ENCODE peak calls at places on chromosomes 6 and 20, in ten cellular contexts. X is dorsolateral prefrontal cortex, D is stomach, C is body of pancreas, K is pancreas, P is left ventricle myocardium inferior, Y is lower lobe of right lung, I is A549, W is heart left ventricle, U is left lung. Q is an unnamed sample.

GRCh38 chr6:134464690-134465411 is 146.9 kb upstream of the SGK1 start:
- DNase-seq in X (no peak), D (no peak), C (no peak), K (no peak), P (no peak), Y (no peak), I (peak; percentile 15), W (no peak), U (no peak), Q (peak; percentile 63)

GRCh38 chr6:2841264-2842138 is at the start of gene SERPINB1:
- DNase-seq in X (peak; percentile 53), D (peak; percentile 94), C (peak; percentile 95), K (peak; percentile 91), P (peak; percentile 91), Y (peak; percentile 98), I (peak; percentile 47), W (peak; percentile 95), U (peak; percentile 100), Q (peak; percentile 72)

GRCh38 chr6:149925253-149925973 is 2.5 kb upstream of the RAET1G start:
- DNase-seq in X (no peak), D (no peak), C (no peak), K (peak; percentile 31), P (no peak), Y (peak; percentile 61), I (no peak), W (no peak), U (no peak), Q (no peak)

GRCh38 chr6:63380265-63380664 is 60.5 kb upstream of the LGSN start:
- DNase-seq in X (no peak), D (no peak), C (no peak), K (no peak), P (no peak), Y (no peak), I (no peak), W (no peak), U (no peak), Q (no peak)

GRCh38 chr6:41531591-41532582 is 14.3 kb upstream of the FOXP4 start:
- DNase-seq in X (no peak), D (no peak), C (peak; percentile 25), K (no peak), P (no peak), Y (no peak), I (no peak), W (no peak), U (no peak), Q (no peak)

GRCh38 chr6:13303668-13304017 is 24.7 kb downstream of the TBC1D7 start:
- DNase-seq in X (no peak), D (peak; percentile 69), C (peak; percentile 68), K (no peak), P (peak; percentile 83), Y (peak; percentile 84), I (no peak), W (peak; percentile 87), U (no peak), Q (no peak)

GRCh38 chr20:13234961-13235360 is 13.9 kb downstream of the ISM1 start:
- DNase-seq in X (no peak), D (no peak), C (no peak), K (no peak), P (no peak), Y (no peak), I (no peak), W (no peak), U (no peak), Q (no peak)

GRCh38 chr20:63457737-63458136 is 14.7 kb downstream of the KCNQ2 start:
- DNase-seq in X (peak; percentile 51), D (peak; percentile 31), C (peak; percentile 49), K (no peak), P (peak; percentile 55), Y (no peak), I (peak; percentile 58), W (peak; percentile 78), U (no peak), Q (peak; percentile 98)

GRCh38 chr6:159788757-159789376 is 535 bp downstream of the TCP1 start:
- DNase-seq in X (no peak), D (peak; percentile 59), C (peak; percentile 57), K (peak; percentile 42), P (peak; percentile 25), Y (peak; percentile 63), I (peak; percentile 15), W (peak; percentile 73), U (peak; percentile 89), Q (peak; percentile 46)

GRCh38 chr6:33694977-33695376 is 16.5 kb downstream of the UQCC2 start:
- DNase-seq in X (no peak), D (no peak), C (no peak), K (no peak), P (no peak), Y (no peak), I (no peak), W (no peak), U (no peak), Q (no peak)
- H3K27ac ChIP-seq in X (peak overlapping the region; percentile 45), D (peak overlapping the region; percentile 19), C (peak overlapping the region; percentile 7), K (no peak overlapping the region), P (peak overlapping the region; percentile 90), Y (peak overlapping the region; percentile 57), I (no peak overlapping the region), W (peak overlapping the region; percentile 80), U (no peak overlapping the region), Q (peak overlapping the region; percentile 96)

GRCh38 chr20:9617062-9617461 is 102.7 kb downstream of the LAMP5 start:
- DNase-seq in X (peak; percentile 49), D (peak; percentile 81), C (peak; percentile 79), K (peak; percentile 69), P (peak; percentile 36), Y (peak; percentile 68), I (peak; percentile 65), W (no peak), U (peak; percentile 23), Q (peak; percentile 46)

GRCh38 chr20:9616455-9616805 is 102.0 kb downstream of the LAMP5 start:
- DNase-seq in X (no peak), D (no peak), C (no peak), K (no peak), P (no peak), Y (no peak), I (no peak), W (no peak), U (no peak), Q (no peak)

GRCh38 chr20:9615766-9616454 is 101.5 kb downstream of the LAMP5 start:
- DNase-seq in X (no peak), D (no peak), C (no peak), K (no peak), P (no peak), Y (no peak), I (no peak), W (no peak), U (peak; percentile 40), Q (no peak)

GRCh38 chr20:9615118-9615517 is 100.7 kb downstream of the LAMP5 start:
- DNase-seq in X (no peak), D (no peak), C (no peak), K (no peak), P (no peak), Y (no peak), I (no peak), W (no peak), U (no peak), Q (no peak)

DNA sequence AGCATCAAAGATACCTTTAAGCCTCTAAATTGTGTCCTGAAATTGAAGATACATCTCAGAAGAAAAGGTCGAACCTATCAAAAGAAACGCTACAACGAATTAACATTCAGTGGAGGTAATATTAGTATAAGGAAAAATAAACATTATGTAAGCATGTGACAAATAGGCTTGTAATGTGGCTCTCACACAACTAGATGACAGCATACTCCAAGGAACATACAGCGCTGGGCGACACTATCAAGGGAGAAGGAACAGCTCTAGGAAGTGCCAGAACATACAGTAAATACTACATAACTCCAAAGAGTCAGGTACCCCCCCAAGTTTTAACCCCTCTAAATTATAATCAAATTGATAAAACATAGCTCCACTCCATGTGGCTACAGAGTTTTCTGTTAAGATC is 103.5 kb downstream of the LAMP5 start:
- DNase-seq in X (no peak), D (peak; percentile 58), C (peak; percentile 77), K (peak; percentile 57), P (no peak), Y (no peak), I (peak; percentile 69), W (no peak), U (no peak), Q (peak; percentile 36)
- TF ChIP-seq CTCF in X (peak; percentile 59), D (peak; percentile 29), C (peak; percentile 95), K (peak; percentile 43), P (peak; percentile 13), Y (peak; percentile 43), I (peak; percentile 98), W (no peak), U (no peak), Q (peak; percentile 53)

GRCh38 chr6:404685-405423 is 13.3 kb downstream of the IRF4 start:
- DNase-seq in X (no peak), D (no peak), C (no peak), K (no peak), P (no peak), Y (no peak), I (no peak), W (no peak), U (no peak), Q (no peak)
- H3K27ac ChIP-seq in X (no peak overlapping the region), D (no peak overlapping the region), C (no peak overlapping the region), K (no peak overlapping the region), P (no peak overlapping the region), Y (no peak overlapping the region), I (no peak overlapping the region), W (no peak overlapping the region), U (no peak overlapping the region), Q (no peak overlapping the region)

DNA sequence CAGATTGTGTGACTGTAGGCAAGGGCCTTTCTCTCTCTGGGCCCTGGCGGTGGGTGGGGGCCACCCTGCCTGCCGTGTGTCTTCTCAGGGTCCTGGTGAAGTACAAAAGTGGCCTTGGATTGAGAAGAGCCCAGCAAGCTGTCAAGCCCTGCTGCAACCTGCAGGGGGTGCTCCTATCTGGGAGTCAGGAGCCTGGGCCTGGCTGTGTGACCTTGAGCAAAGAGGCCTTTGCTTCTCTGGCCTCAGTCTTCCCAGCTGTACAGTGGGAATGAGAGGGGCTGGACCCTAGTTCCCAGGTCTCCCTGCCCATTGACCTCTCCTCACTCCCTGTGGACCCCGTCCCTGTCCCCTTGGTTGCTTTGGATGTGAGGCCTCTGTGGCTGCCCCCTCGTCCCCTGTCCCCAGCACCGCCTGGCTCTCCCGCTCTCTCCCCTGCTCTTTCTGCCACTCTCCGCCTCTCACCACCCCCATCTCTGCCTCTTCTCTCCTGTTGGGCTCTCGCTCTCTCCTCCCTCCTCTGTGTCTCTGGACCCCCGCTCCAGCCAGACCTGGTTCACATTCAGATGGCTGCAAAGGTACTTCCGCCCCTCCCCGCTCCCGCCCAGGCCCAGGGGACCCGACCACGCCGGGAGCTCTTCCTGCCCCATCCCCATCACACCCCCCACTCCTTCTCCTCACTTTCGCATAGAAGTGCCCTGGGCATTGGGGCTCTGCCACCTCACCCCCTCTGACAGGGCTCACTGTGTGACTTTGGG is 46.7 kb downstream of the SRC start:
- DNase-seq in X (no peak), D (no peak), C (no peak), K (no peak), P (no peak), Y (peak; percentile 38), I (no peak), W (peak; percentile 37), U (peak; percentile 28), Q (no peak)
- TF ChIP-seq CTCF in X (peak; percentile 14), D (no peak), C (no peak), K (no peak), P (no peak), Y (peak; percentile 17), I (peak; percentile 35), W (no peak), U (no peak), Q (no peak)

Q was measured in RWPE1.